ENCODE peak calls at places on chromosomes 5 and 9, in seven cellular contexts. P is OCI-LY7, W is MCF 10A, G is colonic mucosa, M is glutamatergic neuron, F is dorsolateral prefrontal cortex, H is endothelial cell. Z is an unnamed sample.

GRCh38 chr5:67605730-67606585 is 409.4 kb upstream of the CD180 start:
- DNase-seq in P (no peak), W (no peak), G (no peak), M (no peak), F (no peak), H (no peak), Z (no peak)

GRCh38 chr5:123091258-123091987 is 2.4 kb downstream of the PRDM6 start:
- DNase-seq in P (no peak), W (no peak), G (no peak), M (no peak), F (no peak), H (no peak), Z (no peak)

GRCh38 chr5:101047181-101047580 is 144.1 kb upstream of the ST8SIA4 start:
- DNase-seq in P (no peak), W (no peak), G (no peak), M (no peak), F (no peak), H (no peak), Z (peak; percentile 35)

GRCh38 chr9:136089697-136090045 is 5.4 kb downstream of the NACC2 start:
- DNase-seq in P (peak; percentile 39), W (peak; percentile 53), G (no peak), M (no peak), F (no peak), H (no peak), Z (peak; percentile 5)

GRCh38 chr5:149898811-149899210 is 45.8 kb downstream of the PDE6A start:
- DNase-seq in P (no peak), W (no peak), G (no peak), M (no peak), F (no peak), H (no peak), Z (no peak)

GRCh38 chr5:154199263-154199662 is 8.7 kb downstream of the GALNT10 start:
- DNase-seq in P (no peak), W (no peak), G (no peak), M (no peak), F (no peak), H (no peak), Z (no peak)

GRCh38 chr5:115947260-115947659 is 15.0 kb upstream of the LVRN start:
- DNase-seq in P (no peak), W (peak; percentile 14), G (no peak), M (no peak), F (no peak), H (no peak), Z (no peak)

GRCh38 chr5:131534995-131535394 is 100.0 kb downstream of the RAPGEF6 start:
- DNase-seq in P (no peak), W (no peak), G (no peak), M (no peak), F (no peak), H (no peak), Z (no peak)

GRCh38 chr9:133792721-133793470 is 54.7 kb upstream of the SARDH start:
- DNase-seq in P (peak; percentile 58), W (peak; percentile 68), G (peak; percentile 72), M (peak; percentile 80), F (peak; percentile 77), H (peak; percentile 79), Z (peak; percentile 66)

GRCh38 chr5:39580702-39581498 is 156.1 kb upstream of the DAB2 start:
- DNase-seq in P (no peak), W (no peak), G (no peak), M (no peak), F (no peak), H (no peak), Z (no peak)

GRCh38 chr9:3810231-3810630 is 284.4 kb upstream of the RFX3 start:
- DNase-seq in P (no peak), W (no peak), G (no peak), M (no peak), F (no peak), H (no peak), Z (no peak)

GRCh38 chr5:34687269-34688011 is 31.3 kb downstream of the RAI14 start:
- DNase-seq in P (no peak), W (peak; percentile 21), G (peak; percentile 34), M (no peak), F (no peak), H (no peak), Z (no peak)

GRCh38 chr5:82174128-82174918 is 103.8 kb downstream of the RPS23 start:
- DNase-seq in P (peak; percentile 73), W (peak; percentile 74), G (peak; percentile 61), M (peak; percentile 76), F (peak; percentile 32), H (peak; percentile 82), Z (peak; percentile 89)

GRCh38 chr5:139645495-139645871 is 2.7 kb upstream of the CXXC5 start:
- DNase-seq in P (no peak), W (no peak), G (no peak), M (no peak), F (no peak), H (no peak), Z (no peak)

GRCh38 chr9:123586140-123586735 is 230.2 kb downstream of the CRB2 start:
- DNase-seq in P (no peak), W (no peak), G (no peak), M (no peak), F (peak; percentile 9), H (no peak), Z (no peak)

GRCh38 chr9:14018061-14018460 is 295.9 kb downstream of the NFIB start:
- DNase-seq in P (no peak), W (peak; percentile 76), G (no peak), M (no peak), F (no peak), H (no peak), Z (no peak)

GRCh38 chr5:175840050-175840841 is 31.1 kb upstream of the CPLX2 start:
- DNase-seq in P (peak; percentile 24), W (peak; percentile 26), G (no peak), M (no peak), F (no peak), H (no peak), Z (no peak)

GRCh38 chr5:173917788-173918786 is 29.9 kb downstream of the CPEB4 start:
- DNase-seq in P (peak; percentile 93), W (peak; percentile 94), G (peak; percentile 79), M (no peak), F (peak; percentile 46), H (peak; percentile 30), Z (peak; percentile 71)

GRCh38 chr5:3657364-3658003 is 61.9 kb downstream of the IRX1 start:
- DNase-seq in P (no peak), W (no peak), G (no peak), M (no peak), F (no peak), H (no peak), Z (no peak)

GRCh38 chr5:29697786-29698414 is 1495.6 kb upstream of the CDH6 start:
- DNase-seq in P (no peak), W (peak; percentile 36), G (no peak), M (no peak), F (no peak), H (peak; percentile 17), Z (no peak)

GRCh38 chr5:147093138-147093537 is 141.7 kb upstream of the STK32A start:
- DNase-seq in P (no peak), W (peak; percentile 88), G (no peak), M (no peak), F (no peak), H (no peak), Z (no peak)

GRCh38 chr9:95116002-95116819 is 201.3 kb downstream of the FANCC start:
- DNase-seq in P (no peak), W (peak; percentile 66), G (peak; percentile 46), M (no peak), F (no peak), H (no peak), Z (no peak)

GRCh38 chr5:128469924-128470323 is 68.1 kb downstream of the FBN2 start:
- DNase-seq in P (no peak), W (no peak), G (no peak), M (no peak), F (no peak), H (no peak), Z (no peak)

GRCh38 chr5:56588636-56589485 is 226.5 kb upstream of the MAP3K1 start:
- DNase-seq in P (peak; percentile 93), W (no peak), G (peak; percentile 29), M (no peak), F (no peak), H (peak; percentile 19), Z (peak; percentile 66)

GRCh38 chr9:2158111-2158610 is 143.0 kb downstream of the SMARCA2 start:
- DNase-seq in P (peak; percentile 89), W (peak; percentile 87), G (peak; percentile 57), M (no peak), F (no peak), H (peak; percentile 26), Z (peak; percentile 59)

GRCh38 chr5:137439645-137440044 is 59.5 kb downstream of the SPOCK1 start:
- DNase-seq in P (no peak), W (no peak), G (no peak), M (no peak), F (no peak), H (no peak), Z (no peak)

GRCh38 chr9:14415947-14416346 is 102.0 kb upstream of the NFIB start:
- DNase-seq in P (no peak), W (no peak), G (no peak), M (no peak), F (no peak), H (no peak), Z (no peak)

DNA sequence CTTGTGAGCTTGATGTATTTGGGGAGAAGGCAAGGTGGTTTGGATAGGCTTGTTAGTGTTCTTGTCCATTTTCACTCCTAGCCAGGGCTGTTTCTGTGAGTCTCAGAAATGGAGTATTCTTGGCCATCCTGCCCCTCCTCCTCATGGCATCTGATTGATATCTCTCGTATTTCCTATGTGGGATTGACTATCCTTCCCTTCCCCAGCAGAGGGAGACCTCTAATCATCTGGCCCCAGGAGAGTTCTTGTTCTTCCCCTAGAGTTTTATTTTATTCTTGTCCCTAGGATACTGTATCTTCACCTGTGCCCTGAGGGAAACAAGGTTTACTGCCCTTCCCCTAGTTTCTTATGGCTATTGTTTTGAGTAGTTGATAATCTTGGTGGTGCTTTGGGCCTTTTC is 114.4 kb downstream of the VPS13A start:
- DNase-seq in P (peak; percentile 2), W (peak; percentile 65), G (no peak), M (no peak), F (no peak), H (peak; percentile 17), Z (no peak)
- TF ChIP-seq CTCF in P (peak; percentile 43), W (peak; percentile 53), G (no peak), M (peak; percentile 20), F (no peak), H (peak; percentile 56), Z (no peak)

GRCh38 chr9:97982719-97983523 is at the start of gene ANP32B:
- DNase-seq in P (peak; percentile 96), W (peak; percentile 91), G (peak; percentile 90), M (peak; percentile 95), F (peak; percentile 91), H (peak; percentile 95), Z (peak; percentile 96)
- TF ChIP-seq CTCF in P (peak; percentile 72), W (peak; percentile 83), G (peak; percentile 64), M (peak; percentile 90), F (peak; percentile 84), H (peak; percentile 96), Z (peak; percentile 92)

GRCh38 chr9:34256104-34256503 is 73.0 kb downstream of the KIF24 start:
- DNase-seq in P (peak; percentile 34), W (no peak), G (no peak), M (no peak), F (no peak), H (no peak), Z (peak; percentile 20)
- TF ChIP-seq CTCF in P (peak; percentile 62), W (no peak), G (no peak), M (no peak), F (no peak), H (no peak), Z (no peak)

DNA sequence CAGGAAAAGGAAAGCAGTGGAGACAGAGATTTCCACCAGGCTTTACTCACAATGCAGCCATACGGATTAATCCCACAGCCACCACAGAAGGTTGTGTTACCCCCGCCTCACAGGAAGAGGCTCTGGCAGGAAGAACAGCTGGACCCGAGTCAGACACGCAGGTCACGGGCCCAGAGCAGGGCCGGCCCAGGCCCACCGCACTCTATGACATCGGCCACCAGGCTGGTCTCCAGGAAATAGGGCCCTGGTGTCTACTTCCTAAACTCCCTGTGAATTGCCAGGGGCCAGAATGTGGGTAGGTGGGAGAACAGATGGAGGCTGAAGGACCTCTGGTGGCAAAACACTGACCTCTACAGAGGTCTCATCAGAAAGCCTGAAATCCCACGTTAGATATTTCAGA is 15.6 kb downstream of the MGAT1 start:
- DNase-seq in P (no peak), W (no peak), G (no peak), M (no peak), F (no peak), H (peak; percentile 72), Z (no peak)
- TF ChIP-seq CTCF in P (no peak), W (no peak), G (no peak), M (no peak), F (no peak), H (no peak), Z (no peak)